ENCODE peak calls at places on chromosomes 7 and 10, in seven cellular contexts. Q is GM23248; Y is left ventricle myocardium inferior; F is gastrocnemius medialis; G is CD4-positive, CD25-positive, alpha-beta regulatory T cell; S is IMR-90; M is pancreas. I is an unnamed sample.

GRCh38 chr7:102080003-102080361 is 206.7 kb upstream of the SH2B2 start:
- DNase-seq in Q (no peak), Y (no peak), F (no peak), G (no peak), S (no peak), M (no peak), I (no peak)

GRCh38 chr7:30796105-30796869 is 25.1 kb downstream of the MINDY4 start:
- DNase-seq in Q (peak; percentile 61), Y (no peak), F (no peak), G (no peak), S (peak; percentile 85), M (no peak), I (no peak)

GRCh38 chr10:46555366-46555712 is 1.1 kb downstream of the GPRIN2 start:
- DNase-seq in Q (no peak), Y (no peak), F (no peak), G (no peak), S (no peak), M (peak; percentile 15), I (peak; percentile 11)

GRCh38 chr7:129376076-129376777 is 58.0 kb upstream of the STRIP2 start:
- DNase-seq in Q (peak; percentile 48), Y (no peak), F (peak; percentile 20), G (peak; percentile 49), S (peak; percentile 43), M (peak; percentile 35), I (peak; percentile 36)

GRCh38 chr10:86401588-86402282 is 35.1 kb upstream of the GRID1 start:
- DNase-seq in Q (peak; percentile 56), Y (no peak), F (no peak), G (peak; percentile 20), S (no peak), M (no peak), I (peak; percentile 45)

GRCh38 chr7:103009466-103010219 is 65.0 kb downstream of the FBXL13 start:
- DNase-seq in Q (no peak), Y (no peak), F (no peak), G (no peak), S (no peak), M (no peak), I (no peak)

GRCh38 chr7:100476903-100477870 is 1.8 kb downstream of the TSC22D4 start:
- DNase-seq in Q (peak; percentile 52), Y (no peak), F (no peak), G (no peak), S (no peak), M (no peak), I (peak; percentile 65)

GRCh38 chr7:46290374-46291061 is 369.4 kb upstream of the IGFBP3 start:
- DNase-seq in Q (no peak), Y (no peak), F (no peak), G (no peak), S (no peak), M (no peak), I (no peak)

GRCh38 chr10:78905015-78905939 is 163.5 kb upstream of the ZMIZ1 start:
- DNase-seq in Q (no peak), Y (no peak), F (no peak), G (no peak), S (no peak), M (no peak), I (no peak)

GRCh38 chr10:3895045-3895609 is 110.1 kb upstream of the KLF6 start:
- DNase-seq in Q (peak; percentile 71), Y (no peak), F (no peak), G (no peak), S (peak; percentile 63), M (no peak), I (no peak)

GRCh38 chr10:10930979-10931743 is 86.5 kb upstream of the CELF2 start:
- DNase-seq in Q (no peak), Y (no peak), F (no peak), G (no peak), S (no peak), M (no peak), I (no peak)

DNA sequence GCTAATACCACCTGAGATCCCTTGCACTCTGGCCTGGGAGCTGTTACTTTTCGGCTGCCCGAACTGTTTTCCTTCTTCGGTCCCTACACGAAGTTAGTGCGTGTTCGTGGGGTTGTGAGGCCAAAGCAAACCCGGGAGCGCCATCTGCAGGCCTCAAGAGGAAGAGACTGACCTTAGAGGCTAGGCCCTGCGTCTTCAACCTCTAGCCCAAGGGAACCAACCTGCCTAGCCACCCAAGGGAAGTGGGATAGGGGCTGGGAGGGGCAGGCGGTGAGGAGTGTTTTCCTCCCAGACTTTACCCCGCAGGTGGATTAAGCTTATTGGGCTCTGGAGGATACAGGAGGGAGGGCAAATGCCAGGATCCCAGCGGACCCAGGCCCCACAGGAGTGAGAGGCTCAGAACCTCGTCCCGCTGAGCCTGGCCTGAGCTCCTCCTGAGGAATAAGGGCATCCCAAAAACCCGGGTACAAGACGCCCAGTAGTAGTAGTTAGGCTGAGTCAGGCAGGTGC is 1.7 kb upstream of the PAX2 start:
- DNase-seq in Q (peak; percentile 75), Y (no peak), F (peak; percentile 19), G (peak; percentile 33), S (peak; percentile 55), M (no peak), I (peak; percentile 73)
- H3K4me3 ChIP-seq in Q (no peak overlapping the region), Y (peak overlapping the region; percentile 55), F (no peak overlapping the region), G (no peak overlapping the region), S (no peak overlapping the region), M (no peak overlapping the region), I (no peak overlapping the region)

GRCh38 chr7:157819517-157819807 is 482.7 kb downstream of the DNAJB6 start:
- DNase-seq in Q (no peak), Y (no peak), F (no peak), G (no peak), S (no peak), M (no peak), I (no peak)
- H3K9me3 ChIP-seq in Q (no peaks in the 10 kb centered on the region), Y (no peaks in the 10 kb centered on the region), F (no peaks in the 10 kb centered on the region), G (no peaks in the 10 kb centered on the region), S (peaks cover 70% of the 10 kb centered on the region), M (no peaks in the 10 kb centered on the region), I (no peaks in the 10 kb centered on the region)

DNA sequence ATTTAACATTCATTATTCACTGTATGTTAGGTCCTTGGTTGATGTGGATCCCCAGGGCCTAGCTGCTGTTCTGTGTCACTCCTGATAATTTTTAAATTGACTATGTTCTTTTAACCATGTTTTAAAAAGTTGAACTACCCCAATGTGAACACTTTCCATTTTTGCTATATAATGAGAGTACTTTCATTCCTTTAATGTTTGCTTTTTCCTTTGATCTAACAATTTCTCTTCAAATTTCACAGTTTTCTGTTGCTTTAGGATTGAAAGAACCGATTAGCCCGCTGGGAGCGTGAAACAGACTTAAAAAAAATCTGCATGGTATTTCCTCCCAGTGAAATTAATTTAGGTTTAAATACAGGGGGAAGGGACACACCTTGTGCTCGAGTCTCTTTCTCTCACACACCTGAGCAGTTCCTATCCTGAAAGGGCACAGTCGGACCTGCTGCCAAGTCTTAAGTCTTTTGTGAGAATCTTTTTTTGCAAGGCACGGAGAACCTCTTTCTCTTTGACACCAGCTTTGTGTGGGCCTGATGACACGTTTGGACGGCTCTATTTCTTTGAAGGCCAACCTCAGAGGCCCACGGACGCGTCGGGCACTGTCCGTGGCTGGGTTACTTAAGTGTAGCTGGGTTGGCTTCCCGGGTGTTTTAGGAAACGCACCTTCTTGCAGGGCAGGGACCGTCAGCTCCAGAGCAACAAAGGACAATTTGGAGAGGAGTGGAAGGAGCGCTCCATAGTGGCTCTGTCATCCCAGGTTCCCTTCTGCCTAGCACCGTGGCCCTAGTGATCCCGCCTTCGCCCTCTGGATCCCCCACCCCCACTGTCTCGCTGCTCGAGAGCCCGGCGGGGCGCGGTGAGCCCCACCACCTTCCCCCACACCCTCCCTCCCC is 1.0 kb upstream of the CHN2 start:
- DNase-seq in Q (peak; percentile 5), Y (no peak), F (no peak), G (no peak), S (no peak), M (peak; percentile 56), I (no peak)
- H3K4me3 ChIP-seq in Q (peak overlapping the region; percentile 71), Y (peak overlapping the region; percentile 79), F (peak overlapping the region; percentile 66), G (no peak overlapping the region), S (no peak overlapping the region), M (peak overlapping the region; percentile 66), I (peak overlapping the region; percentile 78)

DNA sequence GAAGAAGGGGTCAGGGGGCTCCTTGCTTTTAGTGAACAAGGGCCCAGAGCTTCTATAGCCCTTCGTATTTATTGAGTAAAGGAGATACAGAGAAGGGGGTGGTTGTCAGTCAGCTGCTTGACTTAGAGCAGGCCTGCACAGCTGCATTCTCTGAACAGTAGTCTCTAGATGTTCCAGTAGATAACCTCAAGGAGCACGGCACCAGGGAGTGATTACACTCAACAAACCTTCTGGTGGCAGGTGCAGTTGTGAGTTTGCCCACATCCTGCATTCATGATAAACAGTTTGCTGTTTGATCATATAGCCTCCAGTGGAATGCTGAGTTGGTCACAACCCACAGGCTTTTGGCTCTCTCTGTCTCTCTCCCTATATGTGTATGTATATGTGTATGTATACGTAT is 70.0 kb upstream of the GJD4 start:
- DNase-seq in Q (no peak), Y (no peak), F (no peak), G (no peak), S (no peak), M (no peak), I (no peak)
- H3K9me3 ChIP-seq in Q (no peaks in the 10 kb centered on the region), Y (no peaks in the 10 kb centered on the region), F (no peaks in the 10 kb centered on the region), G (peaks cover 10% of the 10 kb centered on the region), S (peaks cover 5% of the 10 kb centered on the region), M (no peaks in the 10 kb centered on the region), I (no peaks in the 10 kb centered on the region)